ENCODE peak calls at places on chromosomes 2 and 18, in seven cellular contexts. J, S, Q, V, P, N and Y are unnamed samples.

GRCh38 chr18:48230459-48231113 is 178.6 kb downstream of the ZBTB7C start:
- DNase-seq in S (peak; percentile 66), J (peak; percentile 34), Q (peak; percentile 94), V (peak; percentile 84), P (no peak), N (peak; percentile 14), Y (peak; percentile 9)

GRCh38 chr2:74080346-74080745 is 67.4 kb downstream of the BOLA3 start:
- DNase-seq in Q (peak; percentile 51), V (no peak), N (peak; percentile 3), J (no peak), P (no peak), S (no peak), Y (no peak)

GRCh38 chr18:9575558-9575957 is 38.8 kb downstream of the PPP4R1 start:
- DNase-seq in V (peak; percentile 69), N (peak; percentile 69), Q (peak; percentile 84), J (no peak), S (peak; percentile 95), P (no peak), Y (no peak)

GRCh38 chr2:204005940-204006721 is 69.6 kb downstream of the ICOS start:
- DNase-seq in N (no peak), J (no peak), Q (no peak), P (no peak), S (no peak), V (no peak), Y (peak; percentile 21)

GRCh38 chr2:223692227-223692947 is 90.2 kb upstream of the SCG2 start:
- DNase-seq in N (peak; percentile 37), S (peak; percentile 76), V (no peak), Q (peak; percentile 83), P (no peak), J (peak; percentile 10), Y (no peak)

GRCh38 chr2:48707466-48707865 is 48.1 kb downstream of the LHCGR start:
- DNase-seq in V (no peak), J (no peak), Q (no peak), N (peak; percentile 16), P (no peak), S (no peak), Y (no peak)

GRCh38 chr2:217356795-217357194 is 496.9 kb upstream of the TNP1 start:
- DNase-seq in P (no peak), S (no peak), N (no peak), V (no peak), Q (no peak), J (no peak), Y (no peak)

GRCh38 chr2:226295123-226295522 is 504.5 kb downstream of the IRS1 start:
- DNase-seq in J (no peak), S (no peak), Q (no peak), N (no peak), V (no peak), P (no peak), Y (no peak)

GRCh38 chr2:175690113-175690716 is 311.9 kb downstream of the LNPK start:
- DNase-seq in J (peak; percentile 15), Q (peak; percentile 70), S (peak; percentile 67), V (no peak), N (peak; percentile 52), P (no peak), Y (peak; percentile 55)

GRCh38 chr2:173059941-173060575 is 15.6 kb upstream of the MAP3K20 start:
- DNase-seq in V (no peak), Q (no peak), P (no peak), J (no peak), N (peak; percentile 17), S (no peak), Y (no peak)

GRCh38 chr2:67290451-67290991 is 106.6 kb upstream of the ETAA1 start:
- DNase-seq in J (no peak), P (no peak), Q (no peak), S (peak; percentile 51), V (no peak), N (no peak), Y (no peak)

GRCh38 chr18:56550121-56550520 is 88.3 kb downstream of the TXNL1 start:
- DNase-seq in Q (no peak), N (no peak), S (no peak), J (no peak), P (no peak), V (no peak), Y (no peak)

GRCh38 chr18:57772387-57772799 is 30.7 kb downstream of the ATP8B1 start:
- DNase-seq in J (no peak), S (peak; percentile 35), V (peak; percentile 56), N (no peak), Q (peak; percentile 54), P (no peak), Y (no peak)

GRCh38 chr2:31859959-31860358 is 150.8 kb downstream of the MEMO1 start:
- DNase-seq in N (no peak), J (no peak), V (no peak), P (no peak), Q (no peak), S (no peak), Y (no peak)

GRCh38 chr2:71746946-71747501 is 293.7 kb downstream of the DYSF start:
- DNase-seq in S (no peak), N (no peak), Q (peak; percentile 55), V (peak; percentile 62), P (peak; percentile 85), J (no peak), Y (peak; percentile 6)

DNA sequence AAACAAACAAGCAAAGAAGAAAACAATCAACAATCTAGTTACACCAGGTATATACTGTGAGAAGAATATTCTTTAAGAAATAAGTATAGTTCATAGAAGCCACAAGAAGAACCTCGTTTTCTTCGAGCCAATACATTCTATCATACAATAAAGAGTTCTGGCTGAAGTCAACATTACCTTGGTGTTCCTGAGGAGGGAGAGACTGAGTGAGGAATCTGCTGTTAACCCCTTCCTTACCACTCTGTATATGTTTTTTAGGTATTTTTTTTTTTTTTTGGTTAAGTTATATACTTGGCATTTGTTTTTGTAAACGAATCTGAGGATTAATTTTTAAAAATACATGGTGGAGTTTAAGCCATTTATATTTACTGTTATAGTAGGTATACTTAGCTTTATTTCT is 412.5 kb downstream of the NUP35 start:
- DNase-seq in V (no peak), N (no peak), P (no peak), J (no peak), S (no peak), Q (no peak), Y (no peak)
- H3K4me1 ChIP-seq in V (no peaks in the 10 kb centered on the region), N (no peaks in the 10 kb centered on the region), P (no peaks in the 10 kb centered on the region), J (peaks cover 13% of the 10 kb centered on the region), S (no peaks in the 10 kb centered on the region), Q (no peaks in the 10 kb centered on the region), Y (no peaks in the 10 kb centered on the region)

GRCh38 chr18:35716169-35716831 is 134.8 kb downstream of the GALNT1 start:
- DNase-seq in Q (no peak), N (no peak), J (no peak), S (no peak), P (no peak), V (no peak), Y (no peak)

GRCh38 chr18:35714539-35714938 is 133.0 kb downstream of the GALNT1 start:
- DNase-seq in J (no peak), V (no peak), S (no peak), P (no peak), N (no peak), Q (no peak), Y (no peak)

GRCh38 chr18:35717182-35717581 is 135.6 kb downstream of the GALNT1 start:
- DNase-seq in V (no peak), S (no peak), J (no peak), N (no peak), Q (no peak), P (no peak), Y (no peak)

GRCh38 chr18:35713545-35713944 is 132.0 kb downstream of the GALNT1 start:
- DNase-seq in J (no peak), Q (no peak), S (no peak), N (no peak), P (no peak), V (no peak), Y (no peak)

GRCh38 chr18:35715139-35715538 is 133.6 kb downstream of the GALNT1 start:
- DNase-seq in J (no peak), P (no peak), S (no peak), N (no peak), Q (no peak), V (no peak), Y (no peak)
- H3K4me1 ChIP-seq in J (no peaks in the 10 kb centered on the region), P (no peaks in the 10 kb centered on the region), S (no peaks in the 10 kb centered on the region), N (no peaks in the 10 kb centered on the region), Q (no peaks in the 10 kb centered on the region), V (no peaks in the 10 kb centered on the region), Y (no peaks in the 10 kb centered on the region)

GRCh38 chr2:45837812-45838341 is 186.4 kb downstream of the PRKCE start:
- DNase-seq in S (no peak), V (no peak), J (no peak), N (no peak), Q (no peak), P (no peak), Y (no peak)
- H3K4me1 ChIP-seq in S (no peaks in the 10 kb centered on the region), V (no peaks in the 10 kb centered on the region), J (peaks cover 3% of the 10 kb centered on the region), N (peaks cover 68% of the 10 kb centered on the region), Q (peaks cover 5% of the 10 kb centered on the region), P (no peaks in the 10 kb centered on the region), Y (peaks cover 36% of the 10 kb centered on the region)

GRCh38 chr2:55010149-55010591 is 40.1 kb downstream of the RTN4 start:
- DNase-seq in Q (no peak), J (no peak), V (peak; percentile 70), P (peak; percentile 59), S (peak; percentile 67), N (peak; percentile 73), Y (peak; percentile 42)
- H3K4me1 ChIP-seq in Q (peaks cover 10% of the 10 kb centered on the region), J (peaks cover 8% of the 10 kb centered on the region), V (peaks cover 49% of the 10 kb centered on the region), P (peaks cover 41% of the 10 kb centered on the region), S (peaks cover 94% of the 10 kb centered on the region), N (peaks cover 36% of the 10 kb centered on the region), Y (peaks cover 40% of the 10 kb centered on the region)

GRCh38 chr18:51952844-51953243 is 387.2 kb upstream of the DCC start:
- DNase-seq in V (no peak), J (no peak), N (no peak), Q (no peak), P (no peak), S (no peak), Y (no peak)
- H3K4me1 ChIP-seq in V (no peaks in the 10 kb centered on the region), J (no peaks in the 10 kb centered on the region), N (no peaks in the 10 kb centered on the region), Q (no peaks in the 10 kb centered on the region), P (no peaks in the 10 kb centered on the region), S (no peaks in the 10 kb centered on the region), Y (no peaks in the 10 kb centered on the region)

GRCh38 chr18:74284501-74285004 is 7.2 kb downstream of the CYB5A start:
- DNase-seq in N (no peak), V (no peak), J (no peak), Q (no peak), S (no peak), P (no peak), Y (no peak)
- H3K4me1 ChIP-seq in N (no peaks in the 10 kb centered on the region), V (peaks cover 36% of the 10 kb centered on the region), J (peaks cover 37% of the 10 kb centered on the region), Q (no peaks in the 10 kb centered on the region), S (peaks cover 72% of the 10 kb centered on the region), P (peaks cover 57% of the 10 kb centered on the region), Y (peaks cover 4% of the 10 kb centered on the region)